ENCODE peak calls at places on chromosomes 4 and X, in five cellular contexts. X is NCI-H510A, K is AG09319, N is NB4, I is retinal pigment epithelial cell. Y is an unnamed sample.
A peak's percentile ranks its signal among the peaks of the same experiment; 100 is the strongest.

GRCh38 chrX:135345328-135345645 is 36.0 kb downstream of the ETDC start:
- DNase-seq in N (no peak), I (no peak), K (no peak), X (no peak), Y (peak; percentile 80)

GRCh38 chr4:150579591-150580234 is 2.2 kb upstream of the MAB21L2 start:
- DNase-seq in N (no peak), K (no peak), I (no peak), X (no peak), Y (no peak)

GRCh38 chr4:182770969-182771330 is 146.2 kb downstream of the DCTD start:
- DNase-seq in N (no peak), K (no peak), I (no peak), X (peak; percentile 2), Y (no peak)

GRCh38 chr4:8747896-8748575 is 123.6 kb downstream of the HMX1 start:
- DNase-seq in K (no peak), X (no peak), N (no peak), I (no peak), Y (no peak)

GRCh38 chr4:128780688-128781087 is 28.8 kb upstream of the JADE1 start:
- DNase-seq in I (no peak), X (no peak), N (no peak), K (no peak), Y (no peak)

GRCh38 chr4:188400456-188400855 is 261.2 kb downstream of the TRIML1 start:
- DNase-seq in I (no peak), X (no peak), K (no peak), N (no peak), Y (peak; percentile 88)

GRCh38 chr4:108345862-108346530 is 177.3 kb upstream of the LEF1 start:
- DNase-seq in I (no peak), X (no peak), N (no peak), K (no peak), Y (peak; percentile 51)

GRCh38 chr4:169414913-169415312 is 144.2 kb upstream of the SH3RF1 start:
- DNase-seq in I (no peak), N (no peak), X (no peak), K (no peak), Y (no peak)

GRCh38 chrX:47662144-47662657 is 3.2 kb upstream of the UXT start:
- DNase-seq in X (no peak), N (peak; percentile 82), I (no peak), K (peak; percentile 44), Y (peak; percentile 98)

GRCh38 chrX:41518841-41519220 is 71.7 kb downstream of the NYX start:
- DNase-seq in N (no peak), I (no peak), K (no peak), X (no peak), Y (peak; percentile 20)

GRCh38 chr4:69718376-69719293 is 41.8 kb downstream of the SULT1B1 start:
- DNase-seq in X (no peak), I (peak; percentile 51), N (peak; percentile 7), K (no peak), Y (peak; percentile 54)

GRCh38 chrX:27336466-27337091 is 126.6 kb downstream of the PPP4R3C start:
- DNase-seq in N (peak; percentile 41), K (no peak), I (no peak), X (peak; percentile 6), Y (peak; percentile 4)

GRCh38 chr4:39134674-39135073 is 47.7 kb upstream of the WDR19 start:
- DNase-seq in K (no peak), X (no peak), N (no peak), I (no peak), Y (no peak)

GRCh38 chr4:4969298-4969697 is 50.0 kb downstream of the CYTL1 start:
- DNase-seq in X (no peak), K (peak; percentile 36), N (no peak), I (no peak), Y (peak; percentile 92)

GRCh38 chrX:46715521-46715920 is 43.4 kb downstream of the SLC9A7 start:
- DNase-seq in K (no peak), X (no peak), I (no peak), N (no peak), Y (no peak)

Y was measured in fibroblast of mammary gland.